ENCODE peak calls at places on chromosomes 2 and 18, in nine cellular contexts. S, Y, J, T, F, Z, E, B and Q are unnamed samples.

GRCh38 chr2:97995026-97995733 is 568 bp downstream of the TMEM131 start:
- DNase-seq in T (no peak), J (peak), F (no peak), E (peak), B (peak), S (peak), Y (peak), Z (peak), Q (peak)

GRCh38 chr18:68679531-68679930 is 35.4 kb downstream of the TMX3 start:
- DNase-seq in S (no peak), B (peak), Y (no peak), T (no peak), F (no peak), Z (peak), E (no peak), J (no peak), Q (peak)

GRCh38 chr18:24398515-24398914 is 891 bp upstream of the OSBPL1A start:
- DNase-seq in T (peak), Z (no peak), J (no peak), F (no peak), E (no peak), S (no peak), Y (no peak), B (peak), Q (peak)

GRCh38 chr2:121130301-121130850 is 154.6 kb downstream of the TFCP2L1 start:
- DNase-seq in T (no peak), B (no peak), Z (no peak), Y (no peak), S (no peak), J (no peak), E (no peak), F (no peak), Q (no peak)

GRCh38 chr2:28164280-28164801 is 228.3 kb upstream of the FOSL2 start:
- DNase-seq in E (no peak), Z (peak), S (no peak), F (no peak), T (no peak), B (peak), J (no peak), Y (no peak), Q (no peak)

GRCh38 chr2:64858541-64859031 is 130.6 kb upstream of the SLC1A4 start:
- DNase-seq in Y (no peak), B (no peak), F (no peak), Z (no peak), E (no peak), J (no peak), T (no peak), S (no peak), Q (no peak)

GRCh38 chr2:101349893-101350662 is 37.2 kb downstream of the CREG2 start:
- DNase-seq in F (no peak), T (no peak), E (no peak), J (no peak), S (no peak), Y (no peak), Z (peak), B (peak), Q (peak)

GRCh38 chr18:58570360-58571064 is 58.4 kb downstream of the ALPK2 start:
- DNase-seq in Z (no peak), F (no peak), Y (no peak), B (no peak), E (no peak), T (no peak), S (no peak), J (no peak), Q (no peak)

GRCh38 chr2:61343141-61343540 is 127.7 kb downstream of the USP34 start:
- DNase-seq in F (no peak), T (no peak), S (no peak), E (no peak), B (no peak), J (no peak), Y (no peak), Z (no peak), Q (peak)

GRCh38 chr2:191979221-191979730 is 132.4 kb upstream of the CAVIN2 start:
- DNase-seq in T (no peak), B (no peak), Z (no peak), E (no peak), J (no peak), F (no peak), S (no peak), Y (no peak), Q (no peak)

GRCh38 chr2:26997394-26997793 is 27.0 kb downstream of the MAPRE3 start:
- DNase-seq in F (no peak), J (no peak), Z (no peak), S (no peak), E (no peak), T (no peak), B (no peak), Y (no peak), Q (no peak)

GRCh38 chr2:182594286-182594685 is 121.8 kb upstream of the DNAJC10 start:
- DNase-seq in Z (peak), E (no peak), Y (no peak), F (no peak), J (no peak), S (peak), T (no peak), B (peak), Q (peak)

GRCh38 chr18:34224423-34225217 is at the start of gene NOL4:
- DNase-seq in Z (no peak), T (no peak), S (no peak), B (no peak), F (no peak), E (peak), Y (peak), J (peak), Q (peak)

GRCh38 chr2:228735697-228736096 is 535.4 kb downstream of the PID1 start:
- DNase-seq in Z (no peak), E (no peak), S (no peak), J (no peak), F (no peak), T (no peak), B (no peak), Y (no peak), Q (no peak)

GRCh38 chr2:29322011-29322410 is 206.8 kb downstream of the CLIP4 start:
- DNase-seq in J (no peak), Z (peak), B (no peak), F (no peak), S (no peak), T (no peak), Y (no peak), E (no peak), Q (peak)

GRCh38 chr18:10950876-10951630 is 198.3 kb downstream of the PIEZO2 start:
- DNase-seq in J (no peak), T (no peak), F (no peak), S (no peak), Z (no peak), Y (peak), B (no peak), E (no peak), Q (no peak)

GRCh38 chr2:54636425-54637139 is 86.9 kb upstream of the EML6 start:
- DNase-seq in T (no peak), F (no peak), E (no peak), S (no peak), B (no peak), Y (no peak), J (peak), Z (no peak), Q (no peak)

GRCh38 chr2:13616059-13616458 is 899.3 kb downstream of the TRIB2 start:
- DNase-seq in J (no peak), Z (no peak), B (no peak), T (no peak), Y (no peak), S (no peak), E (no peak), F (no peak), Q (no peak)

GRCh38 chr2:136156411-136156810 is 38.5 kb upstream of the CXCR4 start:
- DNase-seq in T (no peak), Z (no peak), J (no peak), E (no peak), B (no peak), Y (no peak), S (no peak), F (no peak), Q (no peak)

GRCh38 chr2:100105678-100106054 is 36.7 kb downstream of the AFF3 start:
- DNase-seq in S (no peak), T (no peak), J (no peak), E (peak), F (no peak), Z (no peak), B (peak), Y (no peak), Q (no peak)

GRCh38 chr2:3001595-3002184 is 375.9 kb downstream of the EIPR1 start:
- DNase-seq in S (no peak), F (no peak), B (no peak), J (no peak), Y (no peak), T (no peak), E (no peak), Z (peak), Q (no peak)

GRCh38 chr2:178070824-178071223 is 1.8 kb downstream of the PDE11A start:
- DNase-seq in Y (no peak), F (no peak), S (no peak), Z (no peak), J (no peak), E (no peak), T (no peak), B (no peak), Q (no peak)

GRCh38 chr2:9110893-9111569 is 95.6 kb upstream of the ASAP2 start:
- DNase-seq in E (peak), B (peak), Y (no peak), J (no peak), S (peak), F (no peak), T (no peak), Z (no peak), Q (peak)

GRCh38 chr18:58190842-58191530 is 147.0 kb downstream of the NEDD4L start:
- DNase-seq in B (peak), S (no peak), Y (no peak), Z (peak), J (no peak), E (no peak), F (no peak), T (no peak), Q (no peak)

GRCh38 chr2:118322381-118322780 is 234.1 kb downstream of the INSIG2 start:
- DNase-seq in S (peak), T (no peak), J (no peak), Y (no peak), E (no peak), B (no peak), Z (no peak), F (no peak), Q (peak)
- H3K4me3 ChIP-seq in S (no peak), T (no peak), J (no peak), Y (no peak), E (no peak), B (no peak), Z (no peak), F (no peak), Q (no peak)

GRCh38 chr2:46298522-46299351 is 1.5 kb downstream of the EPAS1 start:
- DNase-seq in J (peak), F (no peak), T (peak), B (peak), S (peak), Y (peak), Z (peak), E (peak), Q (peak)
- TF ChIP-seq CTCF in J (no peak), F (peak), T (no peak), B (peak), S (peak), Y (peak), Z (peak), E (peak), Q (no peak)

GRCh38 chr2:126665483-126665882 is 9.5 kb downstream of the GYPC start:
- DNase-seq in Y (no peak), F (no peak), Z (no peak), T (no peak), B (no peak), E (no peak), J (no peak), S (no peak), Q (no peak)

GRCh38 chr2:126664234-126664633 is 8.3 kb downstream of the GYPC start:
- DNase-seq in F (no peak), S (no peak), B (no peak), Z (no peak), Y (no peak), E (no peak), T (no peak), J (no peak), Q (no peak)

GRCh38 chr2:126663184-126663963 is 7.4 kb downstream of the GYPC start:
- DNase-seq in T (no peak), E (no peak), F (no peak), Y (no peak), Z (no peak), S (no peak), J (no peak), B (no peak), Q (no peak)

GRCh38 chr2:126666003-126666402 is 10.0 kb downstream of the GYPC start:
- DNase-seq in E (no peak), S (no peak), Y (no peak), T (no peak), Z (no peak), J (no peak), F (no peak), B (no peak), Q (no peak)

DNA sequence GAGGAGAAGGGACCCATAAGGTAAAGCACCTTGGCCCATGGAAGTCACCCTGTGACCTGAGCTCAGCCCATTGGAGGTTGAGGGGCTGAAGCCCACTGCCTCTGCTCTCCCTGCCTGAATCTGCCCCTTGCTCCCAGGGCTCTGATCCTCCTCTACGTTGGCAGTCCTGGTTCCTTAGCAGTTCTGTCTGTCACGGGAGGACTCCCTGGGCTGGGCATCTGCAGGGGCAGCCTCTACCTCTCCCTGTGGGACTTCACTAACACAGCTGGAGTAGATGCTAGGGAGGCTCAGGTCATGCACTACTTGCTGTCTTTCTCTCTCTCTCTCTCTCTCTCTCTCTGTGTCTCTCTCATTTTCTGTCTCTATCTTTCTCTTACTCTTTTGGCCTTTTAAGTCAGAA is 8.7 kb downstream of the GYPC start:
- DNase-seq in F (no peak), T (no peak), S (no peak), J (no peak), Y (no peak), Z (no peak), E (no peak), B (no peak), Q (no peak)
- H3K4me3 ChIP-seq in F (no peak), T (no peak), S (no peak), J (no peak), Y (no peak), Z (no peak), E (no peak), B (no peak), Q (no peak)

GRCh38 chr2:206154197-206154596 is 5.0 kb downstream of the NDUFS1 start:
- DNase-seq in Y (no peak), S (no peak), F (no peak), T (no peak), J (no peak), E (no peak), B (no peak), Z (peak), Q (peak)
- TF ChIP-seq CTCF in Y (no peak), S (peak), F (no peak), T (no peak), J (no peak), E (peak), B (peak), Z (no peak), Q (peak)

GRCh38 chr2:38747819-38748218 is 3.3 kb downstream of the SRSF7 start:
- DNase-seq in S (no peak), J (no peak), Z (no peak), B (no peak), Y (no peak), E (no peak), T (no peak), F (no peak), Q (no peak)
- H3K4me3 ChIP-seq in S (no peak), J (peak), Z (no peak), B (no peak), Y (no peak), E (no peak), T (no peak), F (no peak), Q (no peak)

GRCh38 chr2:102592601-102593000 is 26.8 kb upstream of the SLC9A2 start:
- DNase-seq in F (no peak), Z (peak), S (no peak), T (no peak), B (peak), E (peak), J (peak), Y (peak), Q (peak)
- TF ChIP-seq CTCF in F (peak), Z (peak), S (peak), T (no peak), B (peak), E (peak), J (peak), Y (peak), Q (peak)